ENCODE peak calls at places on chromosomes 3 and 15, in six cellular contexts. V, A, L, E, O and J are unnamed samples.

GRCh38 chr3:4862973-4863372 is 116.3 kb upstream of the BHLHE40 start:
- DNase-seq in V (no peak), A (no peak), L (no peak), E (no peak), O (no peak), J (no peak)

GRCh38 chr3:52268036-52268435 is 10.4 kb downstream of the WDR82 start:
- DNase-seq in V (no peak), A (peak; percentile 59), L (no peak), E (no peak), O (no peak), J (no peak)

GRCh38 chr15:48385431-48385830 is 54.2 kb downstream of the DUT start:
- DNase-seq in V (no peak), A (peak; percentile 35), L (no peak), E (no peak), O (no peak), J (no peak)

GRCh38 chr3:119191800-119192199 is 18.4 kb downstream of the UPK1B start:
- DNase-seq in V (peak; percentile 24), A (no peak), L (no peak), E (no peak), O (no peak), J (no peak)

GRCh38 chr3:25604107-25604805 is 60.5 kb downstream of the TOP2B start:
- DNase-seq in V (peak; percentile 71), A (peak; percentile 79), L (no peak), E (no peak), O (no peak), J (no peak)

GRCh38 chr3:58630081-58630709 is 36.4 kb downstream of the FAM3D start:
- DNase-seq in V (peak; percentile 43), A (peak; percentile 49), L (peak; percentile 59), E (peak; percentile 20), O (peak; percentile 75), J (peak; percentile 62)

GRCh38 chr3:151611464-151611863 is 122.3 kb upstream of the AADACL2 start:
- DNase-seq in V (no peak), A (no peak), L (no peak), E (no peak), O (no peak), J (no peak)

GRCh38 chr3:24195504-24196230 is 250.6 kb downstream of the NR1D2 start:
- DNase-seq in V (no peak), A (no peak), L (no peak), E (no peak), O (no peak), J (no peak)

GRCh38 chr3:51384145-51384729 is 854 bp upstream of the MANF start:
- DNase-seq in V (no peak), A (no peak), L (no peak), E (peak; percentile 8), O (peak; percentile 47), J (peak; percentile 52)

GRCh38 chr3:127860223-127860622 is 37.9 kb upstream of the MGLL start:
- DNase-seq in V (no peak), A (no peak), L (no peak), E (no peak), O (no peak), J (no peak)

GRCh38 chr3:51799879-51800757 is 21.1 kb upstream of the IQCF6 start:
- DNase-seq in V (peak; percentile 65), A (peak; percentile 83), L (no peak), E (peak; percentile 45), O (peak; percentile 69), J (no peak)

GRCh38 chr3:111902534-111902933 is 43.5 kb downstream of the PHLDB2 start:
- DNase-seq in V (no peak), A (no peak), L (no peak), E (no peak), O (no peak), J (no peak)

GRCh38 chr3:144463916-144464315 is 492.3 kb downstream of the DIPK2A start:
- DNase-seq in V (no peak), A (no peak), L (no peak), E (no peak), O (no peak), J (no peak)

GRCh38 chr15:89381330-89381729 is 46.7 kb upstream of the POLG start:
- DNase-seq in V (no peak), A (no peak), L (no peak), E (no peak), O (no peak), J (no peak)

GRCh38 chr15:45129651-45130129 is at the start of the genes DUOX1 and DUOXA1:
- DNase-seq in V (peak; percentile 61), A (peak; percentile 56), L (no peak), E (no peak), O (peak; percentile 30), J (peak; percentile 13)